ENCODE peak calls at places on chromosomes 4 and X, in five cellular contexts. K, U, B, D and W are unnamed samples.

GRCh38 chrX:18594079-18594478 is 77.8 kb downstream of the RS1 start:
- DNase-seq in K (no peak), B (no peak), U (no peak), D (no peak), W (no peak)

GRCh38 chr4:59122626-59123025 is 2012.4 kb upstream of the IGFBP7 start:
- DNase-seq in D (no peak), U (no peak), B (no peak), K (no peak), W (no peak)

GRCh38 chrX:124529786-124530185 is 183.4 kb downstream of the SH2D1A start:
- DNase-seq in U (no peak), B (no peak), K (no peak), D (no peak), W (no peak)

GRCh38 chr4:98905834-98906233 is 23.1 kb downstream of the EIF4E start:
- DNase-seq in K (peak), D (no peak), U (no peak), B (peak), W (no peak)

GRCh38 chr4:6694177-6694901 is 661 bp downstream of the S100P start:
- DNase-seq in B (no peak), D (peak), U (peak), K (no peak), W (peak)

GRCh38 chrX:155009994-155010472 is 12.5 kb downstream of the F8 start:
- DNase-seq in B (no peak), K (no peak), D (no peak), U (no peak), W (no peak)

GRCh38 chr4:55397521-55398321 is 2.0 kb downstream of the TMEM165 start:
- DNase-seq in K (peak), U (no peak), D (no peak), B (peak), W (no peak)

GRCh38 chr4:101000496-101000895 is 346.8 kb downstream of the PPP3CA start:
- DNase-seq in B (no peak), U (no peak), K (no peak), D (no peak), W (no peak)

GRCh38 chrX:109840585-109840984 is 107.5 kb upstream of the ACSL4 start:
- DNase-seq in U (no peak), D (no peak), B (peak), K (peak), W (no peak)

GRCh38 chrX:16578218-16578617 is 71.7 kb upstream of the S100G start:
- DNase-seq in D (no peak), K (no peak), B (peak), U (no peak), W (no peak)

GRCh38 chrX:9443327-9443726 is 21.5 kb upstream of the TBL1X start:
- DNase-seq in K (no peak), B (no peak), U (no peak), D (no peak), W (no peak)

GRCh38 chr4:53804719-53805118 is 213.4 kb upstream of the LNX1 start:
- DNase-seq in U (no peak), K (no peak), B (no peak), D (no peak), W (peak)

GRCh38 chrX:84487365-84488353 is 14.6 kb downstream of the HDX start:
- DNase-seq in D (no peak), U (no peak), K (no peak), B (no peak), W (no peak)
- H3K4me3 ChIP-seq in D (no peak), U (no peak), K (no peak), B (no peak), W (no peak)

DNA sequence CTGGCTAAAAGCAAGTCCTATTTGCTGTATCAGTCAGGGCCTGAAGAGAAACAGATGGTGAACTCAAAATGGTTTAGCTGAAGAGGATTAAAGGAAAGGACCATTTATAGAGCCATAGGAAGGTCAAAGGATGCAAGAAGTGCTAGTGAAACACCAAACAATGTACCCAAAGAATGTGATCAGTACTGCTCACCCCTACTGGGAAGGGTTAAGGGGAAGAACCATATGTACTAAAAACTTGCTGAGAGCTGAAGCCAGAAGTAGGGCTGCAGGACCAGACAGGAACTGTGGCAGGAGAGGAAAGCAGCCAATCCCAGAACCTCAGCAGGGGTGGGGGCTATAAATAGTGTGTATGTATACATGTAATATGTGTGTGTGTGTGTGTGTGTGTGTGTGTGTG is 479.3 kb downstream of the INPP4B start:
- DNase-seq in D (no peak), B (no peak), U (no peak), K (peak), W (no peak)
- H3K4me3 ChIP-seq in D (no peak), B (no peak), U (no peak), K (no peak), W (no peak)

GRCh38 chr4:172822322-172822721 is 346.3 kb upstream of the GALNT7 start:
- DNase-seq in U (no peak), D (no peak), B (no peak), K (no peak), W (no peak)

GRCh38 chr4:172830295-172830764 is 338.3 kb upstream of the GALNT7 start:
- DNase-seq in K (peak), D (no peak), U (peak), B (no peak), W (no peak)

GRCh38 chr4:172826866-172827265 is 341.7 kb upstream of the GALNT7 start:
- DNase-seq in K (no peak), U (no peak), B (no peak), D (no peak), W (no peak)

GRCh38 chr4:172826346-172826745 is 342.3 kb upstream of the GALNT7 start:
- DNase-seq in B (no peak), U (no peak), D (no peak), K (peak), W (no peak)
- H3K4me3 ChIP-seq in B (no peak), U (no peak), D (no peak), K (no peak), W (no peak)

DNA sequence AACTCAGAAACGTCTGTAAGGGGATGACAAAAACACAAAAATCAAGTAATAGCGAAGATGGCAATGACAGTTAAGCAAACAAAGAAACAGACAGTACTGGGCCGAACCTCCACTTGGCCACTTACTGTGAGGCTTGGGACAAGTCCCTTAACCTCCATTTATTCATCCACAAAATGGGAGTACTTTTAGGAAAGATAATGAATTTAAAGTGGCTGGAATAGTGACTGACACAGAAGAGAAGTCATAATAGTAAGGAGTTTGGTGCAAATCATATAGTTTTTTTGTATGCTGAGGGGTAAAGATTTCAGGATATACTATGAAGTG is 1.4 kb upstream of the TLR6 start:
- DNase-seq in K (no peak), B (no peak), D (no peak), U (no peak), W (no peak)
- H3K4me3 ChIP-seq in K (peak), B (no peak), D (no peak), U (no peak), W (no peak)

DNA sequence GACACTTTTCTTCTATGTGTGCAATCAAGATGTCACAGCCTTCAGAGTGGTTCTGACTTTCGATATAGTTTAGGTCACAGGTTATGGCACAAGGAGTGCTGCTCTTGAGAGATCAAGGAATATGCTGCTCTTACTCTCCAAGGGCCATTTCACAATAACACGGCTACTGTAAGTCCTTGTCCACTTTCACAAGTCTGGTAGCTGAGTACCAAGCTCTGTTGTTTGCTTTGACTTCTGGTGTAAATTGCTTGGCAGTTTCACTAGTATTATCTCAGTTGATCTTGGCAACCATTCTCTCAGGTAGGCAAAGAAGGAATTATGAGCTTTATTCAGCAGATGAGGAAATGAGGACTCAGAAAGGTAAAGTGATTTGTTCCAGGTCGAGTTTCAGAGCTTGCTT is 35.4 kb upstream of the SPANXB1 start:
- DNase-seq in B (no peak), U (no peak), D (no peak), K (no peak), W (no peak)
- H3K4me3 ChIP-seq in B (no peak), U (no peak), D (no peak), K (no peak), W (no peak)

GRCh38 chr4:87014284-87014782 is 79.5 kb downstream of the AFF1 start:
- DNase-seq in D (no peak), B (peak), K (peak), U (no peak), W (no peak)
- H3K4me3 ChIP-seq in D (no peak), B (no peak), K (peak), U (no peak), W (no peak)

GRCh38 chr4:89682808-89683207 is 154.2 kb downstream of the SNCA start:
- DNase-seq in K (no peak), D (no peak), U (no peak), B (no peak), W (no peak)
- H3K4me3 ChIP-seq in K (no peak), D (no peak), U (no peak), B (no peak), W (no peak)

GRCh38 chr4:4995103-4995761 is 24.0 kb downstream of the CYTL1 start:
- DNase-seq in D (no peak), K (peak), B (peak), U (peak), W (peak)
- H3K4me3 ChIP-seq in D (no peak), K (no peak), B (no peak), U (no peak), W (no peak)

DNA sequence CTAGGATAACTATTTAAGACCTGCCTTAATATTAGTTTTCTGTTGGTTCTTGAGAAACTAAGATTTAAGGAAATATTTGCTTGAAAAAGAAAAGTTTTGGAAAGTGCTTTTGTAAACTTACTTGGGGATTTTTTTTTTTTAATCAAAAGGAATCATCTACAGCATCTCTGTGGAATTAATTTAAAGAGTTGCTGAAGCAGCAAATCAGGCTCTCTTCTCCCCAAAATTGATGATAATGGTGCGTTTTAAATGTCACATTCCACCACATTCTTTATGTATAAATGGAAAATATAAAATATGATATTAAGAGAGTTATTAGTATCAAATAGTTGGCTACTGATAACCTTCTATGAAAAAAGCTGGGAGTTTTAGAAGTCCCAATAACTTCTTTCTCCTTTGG is 4.2 kb downstream of the KLF3 start:
- DNase-seq in D (no peak), B (no peak), K (no peak), U (no peak), W (no peak)
- H3K4me3 ChIP-seq in D (no peak), B (no peak), K (peak), U (no peak), W (no peak)

DNA sequence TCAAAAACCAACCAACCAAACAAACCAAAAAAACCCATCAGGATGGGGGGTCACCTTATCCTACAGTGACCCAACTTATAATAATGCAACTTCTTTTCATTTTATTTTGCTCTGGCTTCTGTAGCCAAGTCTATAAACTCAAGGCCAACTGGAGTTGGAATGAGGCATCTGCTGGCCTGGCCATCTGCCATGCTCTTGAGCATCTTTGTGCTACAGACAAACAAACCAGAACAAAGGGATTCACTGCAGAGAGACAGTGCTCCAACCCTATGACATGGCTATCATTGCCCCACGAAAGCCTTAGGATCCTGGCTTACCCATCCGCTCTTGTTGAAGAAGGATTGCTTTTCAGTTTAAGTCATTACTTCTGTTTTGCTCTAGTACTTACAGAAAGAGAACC is 49.2 kb upstream of the SCRG1 start:
- DNase-seq in K (peak), B (peak), U (peak), D (no peak), W (no peak)
- H3K4me3 ChIP-seq in K (no peak), B (no peak), U (no peak), D (no peak), W (no peak)